ENCODE peak calls at places on chromosomes 13 and 19, in six cellular contexts. C is NCI-H2029; J is kidney glomerular epithelial cell; T is activated CD8-positive, alpha-beta T cell treated with anti-CD3 and anti-CD28 coated beads, Interleukin-2, amount 10 ng/mL, durations not matched to agents 7 days and 5 days; I is stimulated activated CD8-positive, alpha-beta memory T cell treated with anti-CD3 and anti-CD28 coated beads, Interleukin-4, amount 100 ng/mL, for 1 hour; R is activated B cell treated with CpG ODN at 0.5 μM for 24 hours. E is an unnamed sample.

GRCh38 chr13:99206226-99206625 is 5.6 kb downstream of the UBAC2 start:
- DNase-seq in C (no peak), J (no peak), T (peak), I (no peak), R (no peak), E (no peak)

GRCh38 chr19:36771275-36772231 is 1.1 kb downstream of the ZNF850 start:
- DNase-seq in C (peak), J (peak), T (peak), I (no peak), R (peak), E (peak)

GRCh38 chr19:43545276-43545675 is 12.3 kb downstream of the ZNF575 start:
- DNase-seq in C (no peak), J (no peak), T (no peak), I (no peak), R (no peak), E (no peak)

GRCh38 chr13:97953376-97953970 is at the start of gene IPO5:
- DNase-seq in C (no peak), J (no peak), T (no peak), I (no peak), R (no peak), E (peak)

GRCh38 chr19:6528544-6529121 is 2.2 kb upstream of the TNFSF9 start:
- DNase-seq in C (no peak), J (no peak), T (no peak), I (no peak), R (peak), E (peak)

GRCh38 chr13:112105884-112106283 is 38.9 kb downstream of the SOX1 start:
- DNase-seq in C (no peak), J (no peak), T (no peak), I (no peak), R (no peak), E (no peak)

GRCh38 chr13:75693227-75693626 is 57.1 kb downstream of the LMO7 start:
- DNase-seq in C (no peak), J (no peak), T (no peak), I (no peak), R (no peak), E (no peak)

GRCh38 chr19:2634960-2635359 is 67.5 kb downstream of the GNG7 start:
- DNase-seq in C (no peak), J (no peak), T (no peak), I (no peak), R (no peak), E (no peak)

GRCh38 chr19:58059003-58059671 is at the start of gene ZNF135:
- DNase-seq in C (peak), J (peak), T (peak), I (peak), R (peak), E (peak)

GRCh38 chr13:83453300-83453699 is 429.0 kb downstream of the SLITRK1 start:
- DNase-seq in C (no peak), J (no peak), T (no peak), I (no peak), R (no peak), E (no peak)

GRCh38 chr13:46314587-46314986 is 72.5 kb downstream of the RUBCNL start:
- DNase-seq in C (no peak), J (no peak), T (no peak), I (no peak), R (no peak), E (no peak)

GRCh38 chr19:10713317-10713716 is 4.6 kb upstream of the DNM2 start:
- DNase-seq in C (no peak), J (no peak), T (no peak), I (no peak), R (no peak), E (no peak)

GRCh38 chr13:40352807-40353562 is 313.5 kb downstream of the FOXO1 start:
- DNase-seq in C (no peak), J (no peak), T (no peak), I (no peak), R (no peak), E (peak)

GRCh38 chr13:64633948-64634347 is 2596.2 kb downstream of the PCDH9 start:
- DNase-seq in C (no peak), J (no peak), T (no peak), I (no peak), R (no peak), E (no peak)

GRCh38 chr19:16892868-16893685 is 4.3 kb downstream of the F2RL3 start:
- DNase-seq in C (no peak), J (no peak), T (peak), I (no peak), R (no peak), E (no peak)

GRCh38 chr19:35013047-35013819 is 13.1 kb downstream of the GRAMD1A start:
- DNase-seq in C (peak), J (no peak), T (peak), I (peak), R (peak), E (peak)

GRCh38 chr19:57587529-57587928 is 3.6 kb downstream of the ZIK1 start:
- DNase-seq in C (no peak), J (no peak), T (no peak), I (no peak), R (no peak), E (no peak)

GRCh38 chr13:113514844-113515243 is 24.3 kb upstream of the DCUN1D2 start:
- DNase-seq in C (no peak), J (no peak), T (no peak), I (no peak), R (no peak), E (no peak)

GRCh38 chr19:4175669-4175931 is 6.8 kb downstream of the SIRT6 start:
- DNase-seq in C (no peak), J (no peak), T (no peak), I (no peak), R (no peak), E (no peak)

GRCh38 chr13:110334256-110334655 is 27.2 kb downstream of the COL4A2 start:
- DNase-seq in C (no peak), J (peak), T (no peak), I (no peak), R (no peak), E (no peak)

GRCh38 chr19:40717880-40718773 is 1.2 kb downstream of the ITPKC start:
- DNase-seq in C (no peak), J (no peak), T (no peak), I (no peak), R (no peak), E (peak)

GRCh38 chr19:3046621-3047306 is 15.5 kb downstream of the TLE5 start:
- DNase-seq in C (peak), J (no peak), T (no peak), I (no peak), R (no peak), E (no peak)

GRCh38 chr13:110226051-110226562 is 80.8 kb downstream of the COL4A1 start:
- DNase-seq in C (no peak), J (no peak), T (no peak), I (no peak), R (no peak), E (no peak)

GRCh38 chr13:94858856-94859811 is 146.8 kb upstream of the SOX21 start:
- DNase-seq in C (no peak), J (no peak), T (no peak), I (no peak), R (no peak), E (peak)

GRCh38 chr13:102678339-102679122 is 16.3 kb downstream of the METTL21C start:
- DNase-seq in C (no peak), J (peak), T (no peak), I (no peak), R (no peak), E (no peak)

GRCh38 chr13:80251403-80251802 is 89.5 kb downstream of the SPRY2 start:
- DNase-seq in C (no peak), J (peak), T (no peak), I (no peak), R (no peak), E (no peak)

GRCh38 chr19:35784401-35785086 is 9.2 kb downstream of the ARHGAP33 start:
- DNase-seq in C (no peak), J (no peak), T (no peak), I (no peak), R (no peak), E (no peak)

GRCh38 chr13:22194106-22194810 is 523.4 kb downstream of the FGF9 start:
- DNase-seq in C (peak), J (no peak), T (no peak), I (no peak), R (no peak), E (no peak)

GRCh38 chr13:43235028-43235427 is 211.6 kb downstream of the DNAJC15 start:
- DNase-seq in C (no peak), J (no peak), T (no peak), I (no peak), R (no peak), E (no peak)

GRCh38 chr19:13137290-13137794 is 12.8 kb downstream of the STX10 start:
- DNase-seq in C (no peak), J (no peak), T (no peak), I (no peak), R (no peak), E (no peak)

GRCh38 chr13:36965767-36966166 is 33.4 kb downstream of the ALG5 start:
- DNase-seq in C (no peak), J (peak), T (no peak), I (no peak), R (no peak), E (no peak)